ENCODE peak calls at places on chromosomes 5 and 9, in seven cellular contexts. M is osteocyte, E is right atrium auricular region, V is coronary artery, H is PC-3, J is uterus, G is spleen. B is an unnamed sample.

GRCh38 chr5:74765201-74765600 is 1.7 kb downstream of the GFM2 start:
- DNase-seq in M (no peak), E (no peak), V (no peak), H (peak), J (no peak), G (no peak), B (no peak)

GRCh38 chr9:135186248-135187164 is 99.0 kb downstream of the OLFM1 start:
- DNase-seq in M (no peak), E (no peak), V (no peak), H (no peak), J (no peak), G (no peak), B (no peak)

GRCh38 chr5:121366515-121366914 is 485.2 kb upstream of the FTMT start:
- DNase-seq in M (no peak), E (no peak), V (no peak), H (peak), J (no peak), G (no peak), B (no peak)

GRCh38 chr5:179268399-179268952 is 76.8 kb downstream of the ADAMTS2 start:
- DNase-seq in M (peak), E (no peak), V (no peak), H (no peak), J (no peak), G (peak), B (no peak)

GRCh38 chr5:117690603-117691002 is 1116.0 kb upstream of the SEMA6A start:
- DNase-seq in M (no peak), E (no peak), V (no peak), H (no peak), J (no peak), G (no peak), B (no peak)

GRCh38 chr5:83567741-83568530 is 96.4 kb downstream of the VCAN start:
- DNase-seq in M (no peak), E (no peak), V (no peak), H (peak), J (no peak), G (no peak), B (peak)

GRCh38 chr5:131264453-131265200 is 774 bp downstream of the CDC42SE2 start:
- DNase-seq in M (no peak), E (no peak), V (peak), H (peak), J (peak), G (peak), B (no peak)

GRCh38 chr5:88376728-88377127 is 108.1 kb upstream of the TMEM161B start:
- DNase-seq in M (no peak), E (no peak), V (no peak), H (no peak), J (no peak), G (no peak), B (no peak)

GRCh38 chr5:2997179-2997578 is 245.7 kb upstream of the IRX2 start:
- DNase-seq in M (peak), E (peak), V (no peak), H (no peak), J (no peak), G (no peak), B (no peak)

GRCh38 chr5:80809451-80809850 is 150.7 kb upstream of the RASGRF2 start:
- DNase-seq in M (no peak), E (no peak), V (no peak), H (no peak), J (no peak), G (no peak), B (no peak)

GRCh38 chr9:84953797-84954695 is 284.5 kb downstream of the NTRK2 start:
- DNase-seq in M (peak), E (peak), V (peak), H (peak), J (peak), G (peak), B (peak)

GRCh38 chr9:120965344-120966004 is 38.9 kb upstream of the TRAF1 start:
- DNase-seq in M (no peak), E (peak), V (no peak), H (no peak), J (peak), G (no peak), B (no peak)

GRCh38 chr9:34512131-34513078 is 10.4 kb downstream of the ENHO start:
- DNase-seq in M (no peak), E (no peak), V (no peak), H (no peak), J (no peak), G (no peak), B (no peak)

GRCh38 chr9:92790542-92791527 is 26.2 kb upstream of the BICD2 start:
- DNase-seq in M (peak), E (peak), V (no peak), H (peak), J (peak), G (no peak), B (peak)

GRCh38 chr5:76331139-76331538 is 71.9 kb upstream of the IQGAP2 start:
- DNase-seq in M (no peak), E (no peak), V (no peak), H (no peak), J (no peak), G (no peak), B (no peak)

GRCh38 chr9:92115977-92116285 is 718 bp upstream of the SPTLC1 start:
- DNase-seq in M (no peak), E (no peak), V (no peak), H (no peak), J (no peak), G (no peak), B (no peak)

GRCh38 chr9:21252727-21253547 is 13.1 kb upstream of the IFNA14 start:
- DNase-seq in M (no peak), E (no peak), V (no peak), H (peak), J (no peak), G (peak), B (peak)

GRCh38 chr5:179605026-179605833 is 18.2 kb downstream of the HNRNPH1 start:
- DNase-seq in M (no peak), E (no peak), V (no peak), H (no peak), J (no peak), G (peak), B (no peak)

GRCh38 chr5:179780343-179780742 is 13.4 kb upstream of the LTC4S start:
- DNase-seq in M (no peak), E (no peak), V (no peak), H (no peak), J (no peak), G (peak), B (no peak)

GRCh38 chr5:76972670-76973069 is 19.8 kb downstream of the CRHBP start:
- DNase-seq in M (no peak), E (no peak), V (no peak), H (no peak), J (no peak), G (no peak), B (no peak)

GRCh38 chr9:126935630-126936029 is 21.0 kb downstream of the RALGPS1 start:
- DNase-seq in M (no peak), E (no peak), V (no peak), H (peak), J (no peak), G (no peak), B (peak)

GRCh38 chr5:172299916-172300439 is 16.4 kb upstream of the UBTD2 start:
- DNase-seq in M (peak), E (no peak), V (no peak), H (peak), J (no peak), G (no peak), B (peak)

GRCh38 chr9:122213589-122214413 is 15.0 kb downstream of the LHX6 start:
- DNase-seq in M (no peak), E (no peak), V (no peak), H (peak), J (no peak), G (no peak), B (no peak)

GRCh38 chr5:142825378-142826089 is 55.4 kb downstream of the ARHGAP26 start:
- DNase-seq in M (no peak), E (no peak), V (no peak), H (no peak), J (no peak), G (no peak), B (no peak)

GRCh38 chr9:16293610-16294009 is 576.9 kb downstream of the BNC2 start:
- DNase-seq in M (no peak), E (no peak), V (no peak), H (no peak), J (no peak), G (no peak), B (no peak)

GRCh38 chr9:68733021-68733405 is 28.0 kb downstream of the PIP5K1B start:
- DNase-seq in M (no peak), E (no peak), V (no peak), H (no peak), J (no peak), G (no peak), B (no peak)

GRCh38 chr5:51806677-51807076 is 423.4 kb downstream of the ISL1 start:
- DNase-seq in M (no peak), E (no peak), V (no peak), H (no peak), J (no peak), G (no peak), B (no peak)

GRCh38 chr9:90801507-90802289 is at the start of gene SYK:
- DNase-seq in M (no peak), E (no peak), V (no peak), H (peak), J (no peak), G (peak), B (no peak)

GRCh38 chr5:127389616-127390015 is 99.0 kb downstream of the MEGF10 start:
- DNase-seq in M (no peak), E (no peak), V (no peak), H (no peak), J (no peak), G (no peak), B (no peak)

GRCh38 chr9:133130721-133131244 is 9.7 kb upstream of the RALGDS start:
- DNase-seq in M (no peak), E (no peak), V (no peak), H (no peak), J (no peak), G (peak), B (no peak)

GRCh38 chr5:148484651-148485050 is 100.9 kb downstream of the FBXO38 start:
- DNase-seq in M (no peak), E (no peak), V (no peak), H (no peak), J (no peak), G (no peak), B (no peak)

GRCh38 chr5:173323121-173323798 is 5.0 kb downstream of the STC2 start:
- DNase-seq in M (no peak), E (no peak), V (no peak), H (no peak), J (no peak), G (peak), B (no peak)

GRCh38 chr5:131481569-131481968 is 153.5 kb downstream of the RAPGEF6 start:
- DNase-seq in M (no peak), E (no peak), V (no peak), H (no peak), J (no peak), G (no peak), B (no peak)

GRCh38 chr5:19977069-19977468 is 10.9 kb downstream of the CDH18 start:
- DNase-seq in M (no peak), E (no peak), V (no peak), H (no peak), J (no peak), G (no peak), B (no peak)

GRCh38 chr9:111730937-111731567 is 63.7 kb downstream of the SHOC1 start:
- DNase-seq in M (no peak), E (no peak), V (no peak), H (peak), J (no peak), G (no peak), B (peak)

GRCh38 chr9:106726070-106726815 is 136.7 kb upstream of the ZNF462 start:
- DNase-seq in M (no peak), E (no peak), V (no peak), H (no peak), J (no peak), G (no peak), B (no peak)

DNA sequence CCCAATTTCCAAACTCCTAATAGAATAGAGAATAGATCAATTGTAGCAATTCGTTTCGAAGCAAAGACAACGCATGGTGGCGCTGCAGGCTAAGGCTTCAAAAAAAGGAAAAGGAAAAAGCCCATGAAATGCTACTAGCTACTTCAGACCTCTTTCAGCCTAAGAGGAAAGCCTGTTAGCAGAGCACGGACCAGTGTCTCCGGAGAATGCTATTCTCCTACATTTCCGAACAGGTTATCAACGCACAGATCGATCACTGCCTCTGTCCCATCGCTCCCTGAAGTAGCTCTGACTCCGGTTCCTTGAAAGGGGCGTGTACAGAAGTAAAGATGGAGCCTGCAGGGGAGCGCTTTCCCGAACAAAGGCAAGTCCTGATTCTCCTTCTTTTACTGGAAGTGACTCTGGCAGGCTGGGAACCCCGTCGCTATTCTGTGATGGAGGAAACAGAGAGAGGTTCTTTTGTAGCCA is at the start of gene PCDHB15:
- DNase-seq in M (no peak), E (no peak), V (no peak), H (no peak), J (peak), G (no peak), B (no peak)
- TF ChIP-seq CTCF in M (peak), E (peak), V (no peak), H (no peak), J (peak), G (peak), B (no peak)

GRCh38 chr5:56588636-56589485 is 226.5 kb upstream of the MAP3K1 start:
- DNase-seq in M (no peak), E (peak), V (no peak), H (no peak), J (peak), G (peak), B (no peak)
- TF ChIP-seq CTCF in M (no peak), E (no peak), V (no peak), H (no peak), J (no peak), G (no peak), B (no peak)

DNA sequence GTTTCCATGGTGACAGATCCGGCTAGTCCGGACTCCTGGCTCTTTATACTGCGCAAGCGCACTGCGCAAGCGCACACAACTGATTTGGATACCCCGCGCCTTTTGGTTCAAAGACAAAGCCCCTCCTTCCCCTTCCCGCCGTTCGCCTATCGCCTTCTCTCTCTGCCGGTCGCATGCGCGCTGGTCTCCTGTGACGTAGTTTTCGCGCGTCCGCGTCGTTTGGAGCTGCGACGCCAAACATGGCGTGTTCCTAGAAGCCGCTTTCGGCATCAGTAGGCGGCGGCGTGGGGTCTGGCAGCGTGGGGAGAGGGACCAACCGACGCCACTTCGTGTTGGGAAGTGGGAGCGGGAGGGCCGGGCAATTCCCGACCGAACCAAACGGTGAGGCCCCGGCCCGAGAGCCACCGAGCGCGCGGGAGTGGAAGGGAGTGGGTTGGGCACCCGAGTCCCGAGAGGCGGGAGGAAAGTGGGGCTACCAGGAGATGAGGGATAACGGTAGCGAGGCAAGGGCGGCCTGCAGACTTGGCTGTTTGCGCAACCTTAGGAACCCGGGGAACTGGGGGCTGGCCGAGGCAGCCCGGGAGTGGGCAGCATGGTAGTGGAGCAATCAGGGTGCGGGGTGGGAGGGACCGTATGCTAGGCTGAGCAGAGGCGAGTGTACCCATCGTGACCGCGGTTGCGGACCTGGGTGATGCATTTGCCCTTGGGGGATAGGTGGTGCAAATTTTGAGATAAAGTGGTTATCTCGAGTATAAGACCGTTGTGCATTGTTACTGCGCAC is at the start of gene IPO11:
- DNase-seq in M (peak), E (peak), V (peak), H (peak), J (peak), G (peak), B (peak)
- TF ChIP-seq CTCF in M (no peak), E (no peak), V (no peak), H (no peak), J (no peak), G (no peak), B (no peak)

DNA sequence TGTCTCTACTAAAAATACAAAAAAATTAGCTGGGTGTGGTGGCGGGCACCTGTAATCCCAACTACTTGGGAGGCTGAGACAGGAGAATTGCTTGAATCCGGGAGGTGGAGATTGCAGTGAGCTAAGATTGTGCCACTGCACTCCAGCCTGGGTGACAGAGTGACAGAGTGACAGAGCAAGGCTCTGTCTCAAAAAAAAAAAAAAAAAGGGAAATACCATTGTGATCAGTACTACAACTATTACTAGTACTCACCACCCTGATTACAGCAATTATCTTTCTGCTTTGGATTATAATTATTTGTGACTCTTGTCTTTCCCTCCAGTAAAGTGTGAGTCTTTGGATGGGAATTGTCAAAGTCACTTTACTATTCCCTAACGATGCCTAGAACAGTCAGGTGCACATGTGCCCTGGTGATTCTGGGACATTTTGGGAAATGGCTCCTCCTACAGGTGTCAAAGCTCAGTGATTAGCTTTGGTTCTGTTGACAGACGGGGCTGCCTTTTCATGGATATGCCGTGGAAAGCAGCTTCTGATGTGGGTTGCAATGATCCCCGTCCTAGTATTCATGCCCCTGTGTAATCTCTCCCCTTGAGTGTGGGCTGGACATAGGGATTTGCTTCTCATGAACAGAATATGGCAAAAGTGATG is 31.8 kb upstream of the FRRS1L start:
- DNase-seq in M (no peak), E (no peak), V (no peak), H (peak), J (no peak), G (no peak), B (no peak)
- TF ChIP-seq CTCF in M (no peak), E (no peak), V (no peak), H (peak), J (no peak), G (no peak), B (peak)

GRCh38 chr5:45262061-45262590 is 434.1 kb downstream of the HCN1 start:
- DNase-seq in M (no peak), E (no peak), V (no peak), H (no peak), J (no peak), G (peak), B (no peak)
- TF ChIP-seq CTCF in M (no peak), E (no peak), V (no peak), H (no peak), J (no peak), G (no peak), B (no peak)

DNA sequence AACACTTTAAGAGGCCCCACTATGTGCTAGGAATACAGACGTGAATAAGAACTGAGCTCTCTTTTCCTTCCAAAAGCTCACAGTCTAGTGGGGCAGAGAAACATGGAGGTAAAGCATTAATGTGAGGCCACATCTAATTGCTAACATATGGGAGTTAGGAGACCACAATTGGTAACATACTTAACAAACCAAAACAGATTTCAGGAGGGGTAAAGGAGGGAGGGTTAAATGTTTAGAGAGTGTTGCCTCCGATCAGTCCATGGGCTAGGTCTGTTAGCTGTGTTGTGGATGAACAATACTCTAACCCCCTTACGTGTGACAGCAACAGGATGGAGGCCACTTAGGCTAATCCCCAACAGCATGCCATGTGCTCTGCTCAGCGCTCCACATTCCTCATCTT is 166.9 kb downstream of the CRB2 start:
- DNase-seq in M (no peak), E (no peak), V (no peak), H (no peak), J (no peak), G (no peak), B (no peak)
- TF ChIP-seq CTCF in M (no peak), E (no peak), V (no peak), H (no peak), J (no peak), G (no peak), B (no peak)

DNA sequence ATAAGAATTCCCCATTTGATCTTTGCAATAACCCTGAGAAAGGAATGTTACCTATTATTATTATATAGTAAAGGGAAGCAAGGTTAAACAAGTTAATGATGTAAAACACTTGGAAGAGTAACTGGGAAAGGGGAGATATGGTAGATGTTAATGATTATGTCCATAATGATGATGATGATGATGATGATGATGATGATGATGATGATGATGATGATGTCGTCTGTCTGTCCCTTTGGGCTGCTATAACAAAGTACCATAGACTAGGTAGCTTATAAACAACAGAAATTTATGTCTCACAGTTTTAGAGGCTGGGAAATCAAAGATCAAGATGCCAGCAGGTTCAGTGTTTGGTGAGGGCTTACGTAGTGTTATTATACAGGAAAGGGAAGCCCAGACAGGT is 40.6 kb downstream of the WHRN start:
- DNase-seq in M (no peak), E (no peak), V (peak), H (no peak), J (no peak), G (no peak), B (no peak)
- TF ChIP-seq CTCF in M (no peak), E (no peak), V (no peak), H (no peak), J (no peak), G (no peak), B (no peak)